ENCODE peak calls at places on chromosomes 4 and X, in six cellular contexts. L is transverse colon, U is fibroblast of lung, D is GM12878, W is stomach, F is osteocyte. I is an unnamed sample.

GRCh38 chr4:156865391-156865790 is 106.2 kb downstream of the PDGFC start:
- DNase-seq in L (no peak), U (no peak), D (no peak), W (no peak), F (no peak), I (no peak)

GRCh38 chr4:26782830-26783202 is 77.8 kb upstream of the STIM2 start:
- DNase-seq in L (no peak), U (no peak), D (no peak), W (no peak), F (no peak), I (no peak)

GRCh38 chr4:55959655-55960054 is 10.9 kb downstream of the CEP135 start:
- DNase-seq in L (no peak), U (no peak), D (no peak), W (no peak), F (no peak), I (no peak)

GRCh38 chr4:122100508-122100907 is 51.6 kb upstream of the BLTP1 start:
- DNase-seq in L (no peak), U (no peak), D (no peak), W (no peak), F (no peak), I (no peak)

GRCh38 chrX:69020316-69020715 is 144.9 kb downstream of the PJA1 start:
- DNase-seq in L (no peak), U (no peak), D (no peak), W (no peak), F (peak), I (no peak)

GRCh38 chr4:68948044-68948743 is 3.4 kb downstream of the UGT2A3 start:
- DNase-seq in L (no peak), U (no peak), D (no peak), W (no peak), F (no peak), I (no peak)

GRCh38 chr4:6892190-6892908 is 17.3 kb upstream of the TBC1D14 start:
- DNase-seq in L (peak), U (peak), D (no peak), W (peak), F (no peak), I (no peak)

GRCh38 chrX:21735753-21736127 is 22.2 kb downstream of the SMPX start:
- DNase-seq in L (no peak), U (no peak), D (no peak), W (no peak), F (no peak), I (no peak)

GRCh38 chrX:129737921-129738320 is 858 bp upstream of the XPNPEP2 start:
- DNase-seq in L (no peak), U (peak), D (no peak), W (no peak), F (no peak), I (no peak)

GRCh38 chr4:174244441-174244840 is 39.0 kb downstream of the FBXO8 start:
- DNase-seq in L (no peak), U (no peak), D (no peak), W (no peak), F (no peak), I (no peak)

GRCh38 chr4:139184129-139184528 is 7.1 kb upstream of the ELF2 start:
- DNase-seq in L (no peak), U (peak), D (no peak), W (no peak), F (no peak), I (no peak)

GRCh38 chr4:76208005-76208765 is 5.4 kb downstream of the SCARB2 start:
- DNase-seq in L (peak), U (peak), D (no peak), W (peak), F (peak), I (peak)

GRCh38 chrX:16839852-16840460 is 30.2 kb downstream of the RBBP7 start:
- DNase-seq in L (no peak), U (peak), D (no peak), W (no peak), F (no peak), I (no peak)

GRCh38 chr4:186204611-186205144 is 13.3 kb downstream of the CYP4V2 start:
- DNase-seq in L (peak), U (no peak), D (no peak), W (peak), F (no peak), I (no peak)

GRCh38 chrX:72057331-72057730 is 74.4 kb downstream of the RTL5 start:
- DNase-seq in L (no peak), U (no peak), D (no peak), W (no peak), F (no peak), I (no peak)

GRCh38 chr4:180866933-180867643 is 1376.1 kb upstream of the TENM3 start:
- DNase-seq in L (no peak), U (no peak), D (no peak), W (no peak), F (no peak), I (no peak)

GRCh38 chr4:145937990-145938611 is 522 bp downstream of the ZNF827 start:
- DNase-seq in L (peak), U (peak), D (no peak), W (no peak), F (no peak), I (no peak)

GRCh38 chr4:3531306-3531886 is 826 bp downstream of the LRPAP1 start:
- DNase-seq in L (no peak), U (peak), D (no peak), W (no peak), F (no peak), I (no peak)

GRCh38 chrX:29318051-29318450 is 730.8 kb downstream of the IL1RAPL1 start:
- DNase-seq in L (no peak), U (peak), D (no peak), W (no peak), F (no peak), I (no peak)

GRCh38 chr4:128635939-128636551 is 173.5 kb upstream of the JADE1 start:
- DNase-seq in L (no peak), U (peak), D (no peak), W (no peak), F (no peak), I (no peak)

GRCh38 chrX:11341274-11342256 is 48.4 kb downstream of the AMELX start:
- DNase-seq in L (peak), U (peak), D (peak), W (peak), F (no peak), I (peak)

DNA sequence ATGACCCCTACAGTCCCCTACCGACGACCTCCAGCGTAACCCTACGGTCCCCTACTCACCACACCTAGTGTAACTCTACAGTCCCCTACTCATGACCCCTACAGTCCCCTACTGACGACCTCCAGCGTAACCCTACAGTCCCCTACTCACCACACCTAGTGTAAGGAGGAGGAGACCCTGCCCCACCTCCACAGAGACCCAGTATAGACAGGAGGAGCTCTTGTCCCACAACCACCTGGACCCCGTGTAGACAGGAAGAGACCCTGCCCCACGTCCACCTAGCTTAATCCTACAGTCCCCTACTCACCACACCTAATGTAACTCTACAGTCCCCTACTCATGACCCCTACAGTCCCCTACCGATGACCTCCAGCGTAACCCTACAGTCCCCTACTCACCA is 26.9 kb downstream of the CSF2RA start:
- DNase-seq in L (no peak), U (no peak), D (no peak), W (no peak), F (no peak), I (no peak)
- TF ChIP-seq CTCF in L (no peak), U (no peak), D (no peak), W (no peak), F (no peak), I (no peak)

GRCh38 chr4:127355738-127356137 is 277.0 kb upstream of the INTU start:
- DNase-seq in L (no peak), U (no peak), D (no peak), W (peak), F (no peak), I (no peak)

GRCh38 chr4:127357765-127358164 is 275.0 kb upstream of the INTU start:
- DNase-seq in L (no peak), U (no peak), D (no peak), W (no peak), F (no peak), I (no peak)

DNA sequence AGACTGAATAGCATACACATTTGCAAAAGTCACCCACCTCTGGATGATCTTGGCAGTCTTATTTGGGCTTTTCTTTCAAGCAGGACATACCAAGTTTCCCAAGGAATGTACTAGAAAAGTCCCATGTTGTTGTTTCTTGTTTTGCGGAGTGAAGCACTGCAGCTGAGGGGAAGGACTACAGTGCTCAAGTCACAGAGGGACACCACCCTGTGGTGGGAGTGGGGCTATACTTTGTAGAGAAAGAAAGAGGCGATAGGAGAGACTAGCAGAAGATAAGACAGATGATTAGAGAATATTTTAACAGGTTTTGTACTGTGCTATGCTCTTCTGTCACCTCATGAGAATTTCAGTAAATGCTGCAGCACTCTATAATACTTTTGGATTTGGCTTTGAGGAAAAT is 280.5 kb upstream of the INTU start:
- DNase-seq in L (no peak), U (no peak), D (no peak), W (no peak), F (no peak), I (no peak)
- TF ChIP-seq CTCF in L (no peak), U (no peak), D (no peak), W (no peak), F (peak), I (no peak)

GRCh38 chr4:60461551-60461950 is 738.6 kb upstream of the ADGRL3 start:
- DNase-seq in L (no peak), U (no peak), D (no peak), W (no peak), F (no peak), I (no peak)

GRCh38 chr4:60463846-60464502 is 736.2 kb upstream of the ADGRL3 start:
- DNase-seq in L (no peak), U (peak), D (no peak), W (no peak), F (no peak), I (no peak)
- TF ChIP-seq CTCF in L (no peak), U (peak), D (peak), W (no peak), F (peak), I (no peak)

DNA sequence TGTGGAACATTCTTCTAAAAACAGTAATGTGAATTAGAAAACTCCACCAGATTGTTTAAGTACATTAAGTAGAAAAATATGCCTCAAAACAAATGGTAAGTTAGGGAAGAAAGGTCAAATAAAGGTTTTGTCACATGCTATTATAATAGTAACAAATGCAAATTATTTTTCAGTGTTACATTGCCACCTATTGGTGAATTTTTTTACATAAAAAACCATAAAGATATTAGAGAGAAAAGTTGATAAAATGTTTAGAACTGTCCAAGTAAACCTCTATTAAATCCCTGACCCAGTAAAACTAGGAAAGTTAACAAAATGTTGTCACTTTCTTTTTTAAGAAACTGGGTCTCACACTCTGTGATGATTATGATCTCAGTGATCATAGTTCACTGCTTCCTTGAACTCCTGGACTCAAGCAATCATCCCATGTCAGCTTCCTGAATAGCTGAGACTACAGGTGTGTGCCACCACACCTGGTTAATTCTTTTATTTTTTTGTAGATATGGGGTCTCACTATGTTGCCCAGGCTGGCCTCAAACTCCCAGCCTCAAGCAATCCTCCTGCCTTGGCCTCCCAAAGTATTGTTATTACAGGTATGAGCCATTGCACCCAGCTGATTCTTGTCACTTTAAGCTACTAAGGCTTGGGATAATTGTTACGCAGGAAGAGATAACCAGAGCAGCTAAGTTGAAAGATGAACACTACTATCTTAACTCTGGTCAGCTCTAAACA is 157.6 kb downstream of the ATRX start:
- DNase-seq in L (no peak), U (peak), D (no peak), W (no peak), F (no peak), I (no peak)
- TF ChIP-seq CTCF in L (no peak), U (no peak), D (no peak), W (no peak), F (peak), I (no peak)

GRCh38 chr4:88528861-88529260 is 5.3 kb upstream of the PYURF start:
- DNase-seq in L (no peak), U (peak), D (no peak), W (no peak), F (no peak), I (no peak)
- TF ChIP-seq CTCF in L (no peak), U (no peak), D (no peak), W (no peak), F (peak), I (no peak)

GRCh38 chrX:54865208-54865607 is 55.4 kb upstream of the TRO start:
- DNase-seq in L (no peak), U (no peak), D (no peak), W (no peak), F (no peak), I (no peak)
- TF ChIP-seq CTCF in L (no peak), U (no peak), D (no peak), W (no peak), F (no peak), I (no peak)

DNA sequence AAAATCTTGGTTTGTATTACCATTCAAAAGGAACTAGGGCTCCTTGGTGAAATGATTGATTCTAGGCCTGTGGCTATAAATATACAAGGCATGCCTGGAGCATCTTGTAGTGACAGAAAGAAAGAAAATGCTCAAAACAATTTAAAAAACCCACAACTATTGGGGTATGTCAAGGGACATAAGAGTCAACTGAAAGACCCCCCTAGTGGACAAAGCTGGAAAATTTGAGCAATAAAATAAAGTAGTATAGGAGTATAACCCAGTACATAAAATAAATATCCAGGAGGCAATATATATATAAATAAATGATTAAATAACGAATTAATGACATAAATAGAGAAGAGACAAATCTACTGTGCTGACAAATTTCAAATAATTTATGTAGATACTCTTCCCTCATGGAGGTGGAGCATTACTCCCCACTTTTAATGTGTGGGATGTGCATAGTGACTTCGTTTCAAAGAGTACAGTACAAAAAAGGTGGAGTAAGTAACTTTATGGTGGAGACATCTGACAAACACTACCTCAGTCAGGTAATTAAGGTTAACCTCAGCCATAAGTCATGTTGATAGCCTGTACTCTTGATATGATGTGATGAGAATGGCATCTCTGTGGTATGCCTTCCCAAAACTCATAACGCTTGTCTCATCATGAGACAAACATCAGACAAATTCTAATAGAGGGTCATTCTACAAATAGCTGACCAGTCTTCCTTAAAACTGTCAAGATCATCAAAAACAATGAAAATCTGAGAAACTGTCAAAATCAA is 185.0 kb upstream of the GLRA2 start:
- DNase-seq in L (no peak), U (no peak), D (no peak), W (no peak), F (no peak), I (no peak)
- TF ChIP-seq CTCF in L (no peak), U (peak), D (peak), W (no peak), F (no peak), I (no peak)

I was measured in Calu3.